ENCODE peak calls at places on chromosome 4, in five cellular contexts. X, P, T, U and J are unnamed samples.

GRCh38 chr4:73053076-73053475 is 16.4 kb downstream of the COX18 start:
- DNase-seq in T (no peak), U (no peak), X (no peak), P (no peak), J (no peak)

GRCh38 chr4:184993243-184993642 is 25.0 kb upstream of the HELT start:
- DNase-seq in X (no peak), P (no peak), T (no peak), U (no peak), J (no peak)

GRCh38 chr4:122012735-122013134 is 60.9 kb upstream of the TRPC3 start:
- DNase-seq in U (peak; percentile 72), T (no peak), P (no peak), X (no peak), J (no peak)

GRCh38 chr4:138114434-138114833 is 127.7 kb downstream of the SLC7A11 start:
- DNase-seq in P (no peak), U (peak; percentile 6), T (no peak), X (no peak), J (no peak)

GRCh38 chr4:5084911-5085475 is 33.7 kb downstream of the STK32B start:
- DNase-seq in X (no peak), P (no peak), U (no peak), T (no peak), J (no peak)

GRCh38 chr4:57602133-57602532 is 491.9 kb upstream of the IGFBP7 start:
- DNase-seq in U (no peak), X (no peak), P (no peak), T (no peak), J (no peak)

GRCh38 chr4:163662761-163663160 is 168.3 kb downstream of the TMA16 start:
- DNase-seq in X (no peak), T (no peak), P (no peak), U (no peak), J (no peak)

GRCh38 chr4:56655627-56656345 is 25.3 kb downstream of the HOPX start:
- DNase-seq in P (no peak), T (no peak), X (no peak), U (no peak), J (no peak)

GRCh38 chr4:87566276-87566675 is 37.1 kb upstream of the SPARCL1 start:
- DNase-seq in T (no peak), U (no peak), X (no peak), P (no peak), J (no peak)

GRCh38 chr4:71186566-71187398 is 152.0 kb upstream of the SLC4A4 start:
- DNase-seq in P (peak; percentile 49), U (peak; percentile 59), X (no peak), T (peak; percentile 80), J (peak; percentile 21)

GRCh38 chr4:168607215-168607614 is 110.4 kb downstream of the PALLD start:
- DNase-seq in T (no peak), P (no peak), X (no peak), U (no peak), J (no peak)

GRCh38 chr4:108596389-108596788 is 24.0 kb upstream of the RPL34 start:
- DNase-seq in T (no peak), X (no peak), P (no peak), U (peak; percentile 15), J (no peak)

GRCh38 chr4:20464381-20464780 is 212.7 kb downstream of the SLIT2 start:
- DNase-seq in U (peak; percentile 54), T (peak; percentile 85), P (no peak), X (no peak), J (no peak)

GRCh38 chr4:129233691-129234090 is 137.7 kb downstream of the C4orf33 start:
- DNase-seq in X (no peak), U (no peak), T (no peak), P (no peak), J (no peak)

GRCh38 chr4:27318740-27319139 is 458.1 kb downstream of the STIM2 start:
- DNase-seq in X (no peak), U (peak; percentile 19), T (no peak), P (peak; percentile 4), J (peak; percentile 8)

GRCh38 chr4:144787365-144788263 is 141.7 kb downstream of the HHIP start:
- DNase-seq in T (peak; percentile 34), X (no peak), P (no peak), U (peak; percentile 16), J (no peak)

GRCh38 chr4:11487876-11488545 is 59.3 kb upstream of the HS3ST1 start:
- DNase-seq in T (no peak), P (no peak), U (peak; percentile 12), X (no peak), J (no peak)

GRCh38 chr4:110049951-110050925 is 137.6 kb downstream of the EGF start:
- DNase-seq in U (peak; percentile 24), X (no peak), P (peak; percentile 22), T (peak; percentile 36), J (no peak)

GRCh38 chr4:185235480-185236154 is 26.2 kb downstream of the SNX25 start:
- DNase-seq in T (no peak), U (no peak), P (no peak), X (no peak), J (no peak)